ENCODE peak calls at places on chromosomes 11 and 22, in four cellular contexts. L, I, Y and U are unnamed samples.

GRCh38 chr22:39242809-39243442 is 1.9 kb downstream of the PDGFB start:
- DNase-seq in L (peak), I (peak), Y (no peak), U (no peak)

GRCh38 chr11:26730711-26731460 is 9.0 kb upstream of the SLC5A12 start:
- DNase-seq in L (no peak), I (peak), Y (no peak), U (no peak)

GRCh38 chr11:72932132-72932570 is 117.9 kb downstream of the ATG16L2 start:
- DNase-seq in L (no peak), I (no peak), Y (peak), U (no peak)

GRCh38 chr11:35012467-35013191 is 96.2 kb downstream of the PDHX start:
- DNase-seq in L (peak), I (no peak), Y (no peak), U (no peak)

GRCh38 chr11:59173080-59173963 is 1.4 kb downstream of the DTX4 start:
- DNase-seq in L (peak), I (peak), Y (no peak), U (no peak)

GRCh38 chr22:46653596-46653995 is 33.4 kb downstream of the GRAMD4 start:
- DNase-seq in L (no peak), I (no peak), Y (no peak), U (no peak)

GRCh38 chr11:64150481-64151239 is 15.3 kb downstream of the MACROD1 start:
- DNase-seq in L (no peak), I (no peak), Y (no peak), U (no peak)

GRCh38 chr11:121563900-121564822 is 111.4 kb upstream of the SORL1-AS1 start:
- DNase-seq in L (no peak), I (no peak), Y (no peak), U (no peak)

GRCh38 chr11:122181893-122182292 is 65.9 kb upstream of the BLID start:
- DNase-seq in L (no peak), I (no peak), Y (no peak), U (no peak)

GRCh38 chr11:9732453-9732852 is 68.6 kb downstream of the SWAP70 start:
- DNase-seq in L (no peak), I (no peak), Y (no peak), U (no peak)

GRCh38 chr11:77710358-77710757 is 72.8 kb upstream of the CLNS1A start:
- DNase-seq in L (no peak), I (no peak), Y (no peak), U (no peak)

GRCh38 chr11:71102251-71102995 is 150.0 kb downstream of the SHANK2 start:
- DNase-seq in L (no peak), I (no peak), Y (no peak), U (no peak)

GRCh38 chr11:120228794-120229384 is 11.1 kb upstream of the POU2F3 start:
- DNase-seq in L (no peak), I (no peak), Y (no peak), U (no peak)

GRCh38 chr11:66221726-66222236 is 46.7 kb upstream of the RAB1B start:
- DNase-seq in L (no peak), I (no peak), Y (no peak), U (no peak)

GRCh38 chr11:19715373-19715772 is 2.7 kb downstream of the NAV2 start:
- DNase-seq in L (no peak), I (peak), Y (peak), U (no peak)

GRCh38 chr11:69823641-69824285 is 4.5 kb upstream of the FGF3 start:
- DNase-seq in L (no peak), I (no peak), Y (no peak), U (no peak)

GRCh38 chr11:72321381-72321996 is 77.5 kb upstream of the PHOX2A start:
- DNase-seq in L (no peak), I (no peak), Y (no peak), U (no peak)

GRCh38 chr11:118295834-118296454 is 8.6 kb upstream of the CD3E start:
- DNase-seq in L (peak), I (peak), Y (no peak), U (peak)

DNA sequence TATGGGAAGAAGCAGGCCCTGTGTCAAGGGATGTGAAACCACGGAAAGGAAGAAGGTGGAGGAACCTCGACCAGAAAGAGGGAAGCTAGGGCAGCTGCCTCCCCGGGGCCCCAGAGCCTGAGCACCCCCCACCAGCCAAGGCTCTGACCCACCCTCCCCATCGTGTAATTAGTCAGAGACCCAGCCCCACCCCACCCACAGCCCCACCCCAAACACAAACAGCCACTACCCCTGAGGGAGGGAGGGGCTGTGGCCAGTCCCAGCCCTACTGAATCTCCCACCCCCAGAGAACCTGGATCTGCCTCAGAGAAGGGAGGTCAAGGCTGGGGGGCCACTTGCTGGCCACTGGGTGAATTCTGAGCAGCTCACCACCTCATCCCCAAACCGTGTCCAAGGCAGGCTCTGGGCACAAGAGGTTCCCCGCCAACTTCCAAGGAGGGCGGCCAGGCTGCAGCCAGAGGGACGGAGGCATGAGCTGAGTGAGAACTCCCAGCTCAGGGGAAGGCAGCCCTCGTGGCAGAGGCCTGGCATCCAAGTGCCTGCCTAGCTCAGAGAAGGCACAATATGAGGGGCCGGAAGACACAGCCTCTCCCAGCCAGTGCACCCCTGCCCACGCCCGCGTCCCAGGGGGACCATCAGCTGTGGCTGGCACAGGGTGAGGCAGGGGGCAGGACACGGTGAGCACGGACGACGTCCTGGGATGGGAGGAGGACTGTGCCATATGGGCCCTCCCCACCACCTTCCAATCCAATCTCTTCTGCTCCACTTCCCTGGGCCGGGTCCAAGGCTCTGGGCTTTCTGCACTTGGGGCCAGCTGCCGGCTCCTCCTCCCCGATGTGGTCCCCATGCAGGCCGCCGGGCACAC is 2.7 kb downstream of the PLXNB2 start:
- DNase-seq in L (no peak), I (peak), Y (no peak), U (no peak)
- H3K4me3 ChIP-seq in L (no peak), I (peak), Y (peak), U (no peak)

GRCh38 chr22:36026741-36027140 is 1.9 kb downstream of the RBFOX2 start:
- DNase-seq in L (no peak), I (peak), Y (no peak), U (no peak)
- H3K4me3 ChIP-seq in L (no peak), I (peak), Y (peak), U (no peak)

GRCh38 chr11:2267306-2267861 is 3.0 kb downstream of the ASCL2 start:
- DNase-seq in L (no peak), I (no peak), Y (no peak), U (peak)

GRCh38 chr11:2266586-2267305 is 3.6 kb downstream of the ASCL2 start:
- DNase-seq in L (no peak), I (no peak), Y (no peak), U (peak)

GRCh38 chr11:2268911-2269600 is 1.3 kb downstream of the ASCL2 start:
- DNase-seq in L (peak), I (peak), Y (no peak), U (peak)

GRCh38 chr11:2269601-2270321 is 627 bp downstream of the ASCL2 start:
- DNase-seq in L (peak), I (peak), Y (no peak), U (no peak)

DNA sequence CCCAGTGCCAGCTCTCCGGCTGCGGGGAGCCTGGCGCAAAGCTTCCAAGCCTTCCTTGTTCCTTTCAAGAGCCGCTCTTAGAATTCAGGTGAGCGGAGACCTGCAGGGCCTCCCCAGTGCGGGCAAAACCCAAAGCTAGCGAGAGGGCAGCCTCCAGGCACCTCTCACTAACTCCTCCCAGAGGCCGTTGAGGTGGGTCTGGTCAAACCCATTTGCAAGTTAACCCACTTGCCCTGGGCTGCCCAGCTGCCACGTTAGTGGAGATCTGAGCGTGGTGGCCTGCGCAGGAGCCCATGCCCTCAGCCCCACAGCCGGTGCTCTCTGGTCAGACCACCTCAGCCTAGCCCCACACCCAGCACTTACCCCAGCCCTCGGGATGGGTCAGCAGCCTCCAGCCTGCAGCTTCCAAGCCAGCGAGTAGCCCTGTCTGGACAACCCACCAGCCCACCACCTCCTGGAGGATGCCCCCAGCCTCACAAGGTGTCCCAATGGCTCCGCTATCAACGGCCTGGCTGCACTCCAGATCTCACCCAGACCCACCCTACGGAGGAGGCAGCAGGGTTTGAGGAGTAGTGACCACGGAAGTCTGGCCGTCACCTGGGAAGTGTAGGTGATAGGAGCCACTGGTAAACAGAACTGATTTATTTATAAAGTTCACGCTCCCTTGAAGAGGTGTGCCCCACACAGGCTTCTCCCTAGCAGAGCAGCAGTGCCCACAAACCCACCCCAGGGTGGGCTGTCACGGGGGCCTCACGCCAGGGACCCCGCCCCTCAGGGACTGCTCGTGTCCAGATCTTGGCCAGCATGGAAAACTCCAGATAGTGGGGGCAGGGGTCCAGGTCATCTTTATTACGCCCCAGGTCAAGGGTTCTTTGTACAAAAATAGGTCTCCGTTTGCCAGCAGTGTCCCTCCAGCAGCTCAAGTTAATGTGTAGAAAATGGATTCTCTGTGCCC is 2.2 kb downstream of the ASCL2 start:
- DNase-seq in L (no peak), I (no peak), Y (no peak), U (no peak)
- H3K4me3 ChIP-seq in L (no peak), I (no peak), Y (no peak), U (peak)

GRCh38 chr11:115475564-115475963 is 28.7 kb downstream of the CADM1 start:
- DNase-seq in L (no peak), I (no peak), Y (no peak), U (no peak)

GRCh38 chr11:115469361-115469760 is 34.9 kb downstream of the CADM1 start:
- DNase-seq in L (no peak), I (no peak), Y (no peak), U (no peak)

GRCh38 chr11:115473167-115473566 is 31.0 kb downstream of the CADM1 start:
- DNase-seq in L (no peak), I (no peak), Y (no peak), U (no peak)

GRCh38 chr11:115470928-115471327 is 33.3 kb downstream of the CADM1 start:
- DNase-seq in L (no peak), I (no peak), Y (no peak), U (no peak)

DNA sequence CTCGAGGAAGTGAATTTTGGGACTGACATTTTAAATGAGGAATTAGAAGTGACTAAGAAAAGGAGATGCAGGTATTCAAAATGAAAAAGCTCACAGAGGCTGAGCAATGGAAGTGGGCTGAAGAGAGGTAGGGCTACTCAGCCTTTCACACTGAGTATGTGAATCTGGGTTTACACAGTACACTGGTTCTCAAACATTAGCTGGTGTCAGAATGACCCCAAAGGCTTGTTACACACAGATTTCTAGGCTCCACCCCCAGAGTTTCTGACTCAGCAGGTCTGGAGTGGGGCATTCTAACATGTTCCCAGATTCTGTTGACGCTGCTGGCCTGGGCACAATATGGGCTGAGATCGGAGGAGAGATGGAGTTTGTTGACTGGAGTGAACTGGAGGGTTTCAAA is 32.8 kb downstream of the CADM1 start:
- DNase-seq in L (no peak), I (peak), Y (no peak), U (no peak)
- H3K4me3 ChIP-seq in L (no peak), I (no peak), Y (no peak), U (no peak)

GRCh38 chr11:128548655-128549255 is 38.6 kb downstream of the ETS1 start:
- DNase-seq in L (peak), I (peak), Y (no peak), U (no peak)

GRCh38 chr11:128547946-128548654 is 39.3 kb downstream of the ETS1 start:
- DNase-seq in L (no peak), I (no peak), Y (no peak), U (no peak)

GRCh38 chr11:128550261-128550821 is 37.0 kb downstream of the ETS1 start:
- DNase-seq in L (no peak), I (no peak), Y (no peak), U (no peak)

GRCh38 chr11:128549256-128549944 is 38.0 kb downstream of the ETS1 start:
- DNase-seq in L (no peak), I (no peak), Y (no peak), U (no peak)

GRCh38 chr11:128544625-128545024 is 42.7 kb downstream of the ETS1 start:
- DNase-seq in L (no peak), I (peak), Y (no peak), U (peak)
- H3K4me3 ChIP-seq in L (no peak), I (no peak), Y (no peak), U (no peak)

GRCh38 chr11:1853376-1854131 is 670 bp downstream of the LSP1 start:
- DNase-seq in L (no peak), I (no peak), Y (no peak), U (peak)
- H3K4me3 ChIP-seq in L (peak), I (no peak), Y (no peak), U (no peak)

GRCh38 chr11:75583710-75584658 is 21.9 kb downstream of the SERPINH1 start:
- DNase-seq in L (no peak), I (peak), Y (no peak), U (peak)
- H3K4me3 ChIP-seq in L (no peak), I (peak), Y (peak), U (peak)